ENCODE peak calls at places on chromosomes 2 and 18, in ten cellular contexts. Q, H, L, D, V, M, A, K, T and Z are unnamed samples.

GRCh38 chr2:240624950-240625621 is at the start of gene GPR35:
- DNase-seq in L (peak; percentile 60), K (no peak), H (no peak), M (no peak), Q (no peak), D (peak; percentile 43), A (peak; percentile 68), T (peak; percentile 42), V (peak; percentile 16), Z (no peak)

GRCh38 chr2:197675711-197676188 is 363 bp upstream of the RFTN2 start:
- DNase-seq in A (no peak), M (peak; percentile 50), L (no peak), D (peak; percentile 76), Q (no peak), V (peak; percentile 19), H (peak; percentile 25), T (no peak), K (no peak), Z (no peak)

GRCh38 chr2:183034806-183035205 is 3.5 kb downstream of the NCKAP1 start:
- DNase-seq in M (no peak), K (no peak), D (peak; percentile 63), L (no peak), Q (no peak), T (no peak), V (no peak), H (no peak), A (no peak), Z (no peak)

GRCh38 chr2:99559075-99559662 is 69.4 kb upstream of the REV1 start:
- DNase-seq in K (peak; percentile 78), H (peak; percentile 86), M (peak; percentile 87), D (peak; percentile 67), V (peak; percentile 75), Q (peak; percentile 12), A (peak; percentile 85), T (peak; percentile 87), L (peak; percentile 87), Z (peak; percentile 88)

GRCh38 chr18:50008306-50008705 is 186.6 kb downstream of the MYO5B start:
- DNase-seq in Q (no peak), T (no peak), M (no peak), A (no peak), H (no peak), K (no peak), D (no peak), L (no peak), V (no peak), Z (no peak)

GRCh38 chr18:28147674-28148171 is 29.2 kb downstream of the CDH2 start:
- DNase-seq in Q (no peak), M (no peak), T (no peak), L (no peak), K (no peak), H (no peak), A (no peak), D (peak; percentile 85), V (no peak), Z (no peak)

GRCh38 chr2:113754989-113755689 is 1.3 kb downstream of the SLC35F5 start:
- DNase-seq in V (no peak), A (no peak), T (no peak), Q (no peak), M (peak; percentile 1), H (no peak), K (no peak), L (no peak), D (no peak), Z (no peak)

GRCh38 chr2:50582164-50582563 is 449.8 kb downstream of the NRXN1 start:
- DNase-seq in L (peak; percentile 32), D (no peak), M (no peak), T (no peak), Q (no peak), K (no peak), V (no peak), H (no peak), A (no peak), Z (no peak)

GRCh38 chr2:44120428-44120827 is 48.2 kb upstream of the PPM1B start:
- DNase-seq in D (peak; percentile 93), H (no peak), T (no peak), V (no peak), K (no peak), Q (peak; percentile 82), L (no peak), A (no peak), M (no peak), Z (no peak)

GRCh38 chr2:239825705-239825979 is 199.5 kb downstream of the NDUFA10 start:
- DNase-seq in H (no peak), L (no peak), Q (no peak), A (no peak), T (no peak), V (no peak), M (no peak), D (no peak), K (no peak), Z (peak; percentile 17)

GRCh38 chr2:195612515-195613495 is 44.2 kb upstream of the SLC39A10 start:
- DNase-seq in D (peak; percentile 82), M (peak; percentile 87), Q (peak; percentile 79), K (no peak), T (no peak), A (no peak), H (no peak), V (no peak), L (no peak), Z (peak; percentile 32)

GRCh38 chr2:31354837-31355236 is 59.7 kb downstream of the XDH start:
- DNase-seq in H (no peak), V (no peak), M (no peak), T (no peak), L (no peak), D (no peak), A (no peak), Q (no peak), K (no peak), Z (no peak)

GRCh38 chr2:236828002-236828401 is 257.7 kb upstream of the COPS8 start:
- DNase-seq in D (no peak), T (peak; percentile 38), V (no peak), K (no peak), H (peak; percentile 28), M (no peak), A (no peak), Q (no peak), L (no peak), Z (no peak)

GRCh38 chr2:8407332-8407731 is 274.5 kb upstream of the ID2 start:
- DNase-seq in M (no peak), L (no peak), H (no peak), K (no peak), V (no peak), A (no peak), Q (no peak), T (no peak), D (no peak), Z (no peak)

GRCh38 chr2:8120979-8121825 is 560.7 kb upstream of the ID2 start:
- DNase-seq in L (no peak), M (no peak), A (no peak), V (no peak), H (no peak), T (no peak), Q (no peak), K (no peak), D (peak; percentile 35), Z (no peak)

GRCh38 chr2:105544591-105545377 is 145.9 kb upstream of the FHL2 start:
- DNase-seq in V (no peak), H (no peak), D (no peak), A (no peak), T (no peak), Q (no peak), M (no peak), L (no peak), K (no peak), Z (peak; percentile 10)

GRCh38 chr2:47373747-47374146 is 29.2 kb upstream of the MSH2 start:
- DNase-seq in T (no peak), D (no peak), Q (no peak), V (no peak), L (no peak), A (peak; percentile 37), K (peak; percentile 21), H (no peak), M (peak; percentile 26), Z (no peak)
- TF ChIP-seq CTCF in T (no peak), D (no peak), Q (peak; percentile 31), V (no peak), L (no peak), A (peak; percentile 72), K (no peak), H (peak; percentile 27), M (no peak), Z (no peak)

DNA sequence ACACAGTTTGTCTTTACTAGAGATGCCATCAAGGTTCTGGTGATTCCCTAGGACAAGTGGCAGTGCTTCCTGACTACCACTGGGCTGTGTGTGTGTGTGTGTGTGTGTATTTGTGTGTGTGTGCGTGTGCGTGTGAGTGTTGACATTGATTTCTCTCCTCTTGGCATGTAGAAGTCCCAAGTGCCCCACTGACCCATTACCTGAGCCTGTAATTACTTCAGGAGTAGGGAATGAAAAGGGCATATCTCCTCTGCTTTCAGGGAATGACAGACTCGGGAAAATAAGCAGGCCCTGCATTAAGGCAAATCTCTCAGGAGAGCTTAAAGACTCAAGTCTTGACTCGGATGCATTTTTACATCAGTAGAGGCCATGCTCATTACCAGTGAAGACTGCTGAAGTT is 761.7 kb downstream of the DCC start:
- DNase-seq in Q (no peak), A (no peak), M (peak; percentile 4), L (no peak), T (no peak), D (no peak), K (no peak), V (no peak), H (no peak), Z (no peak)
- H3K27ac ChIP-seq in Q (no peak overlapping the region), A (no peak overlapping the region), M (no peak overlapping the region), L (no peak overlapping the region), T (no peak overlapping the region), D (no peak overlapping the region), K (no peak overlapping the region), V (no peak overlapping the region), H (no peak overlapping the region), Z (no peak overlapping the region)

GRCh38 chr18:74533666-74534065 is 634 bp upstream of the CNDP1 start:
- DNase-seq in K (no peak), H (no peak), D (no peak), T (no peak), L (no peak), M (no peak), Q (no peak), V (no peak), A (no peak), Z (no peak)
- TF ChIP-seq CTCF in K (no peak), H (no peak), D (no peak), T (no peak), L (no peak), M (no peak), Q (no peak), V (no peak), A (no peak), Z (no peak)

GRCh38 chr2:64323192-64323591 is 130.8 kb upstream of the LGALSL start:
- DNase-seq in A (no peak), K (peak; percentile 47), Q (no peak), V (no peak), M (no peak), T (no peak), L (no peak), H (no peak), D (no peak), Z (no peak)
- H3K27ac ChIP-seq in A (no peak overlapping the region), K (no peak overlapping the region), Q (no peak overlapping the region), V (no peak overlapping the region), M (no peak overlapping the region), T (no peak overlapping the region), L (no peak overlapping the region), H (no peak overlapping the region), D (no peak overlapping the region), Z (no peak overlapping the region)

GRCh38 chr2:125746321-125746983 is 909.5 kb upstream of the GYPC start:
- DNase-seq in Q (no peak), A (no peak), M (no peak), V (no peak), H (no peak), L (no peak), K (no peak), D (no peak), T (no peak), Z (no peak)

GRCh38 chr2:125745514-125745913 is 910.4 kb upstream of the GYPC start:
- DNase-seq in L (no peak), T (no peak), K (no peak), M (peak; percentile 89), H (peak; percentile 26), V (peak; percentile 16), Q (no peak), A (no peak), D (no peak), Z (no peak)
- TF ChIP-seq CTCF in L (peak; percentile 53), T (peak; percentile 47), K (peak; percentile 8), M (peak; percentile 6), H (peak; percentile 49), V (no peak), Q (no peak), A (peak; percentile 38), D (no peak), Z (peak; percentile 54)